ENCODE peak calls at places on chromosomes 2 and 18, in six cellular contexts. M is cardiac fibroblast, W is fibroblast of pulmonary artery, S is upper lobe of right lung, I is foreskin fibroblast, D is DND-41. G is an unnamed sample.

GRCh38 chr2:35462226-35462983 is 893.2 kb upstream of the CRIM1 start:
- DNase-seq in M (peak; percentile 4), D (no peak), W (peak; percentile 21), I (no peak), S (no peak), G (peak; percentile 67)

GRCh38 chr2:98514879-98515570 is 70.4 kb downstream of the INPP4A start:
- DNase-seq in S (no peak), M (peak; percentile 61), D (peak; percentile 35), W (peak; percentile 57), I (no peak), G (peak; percentile 60)

GRCh38 chr2:79985145-79985544 is 319.4 kb downstream of the LRRTM1 start:
- DNase-seq in W (no peak), M (no peak), I (no peak), S (no peak), D (no peak), G (no peak)

GRCh38 chr2:207231106-207231860 is 65.5 kb upstream of the KLF7 start:
- DNase-seq in D (no peak), M (peak; percentile 33), I (no peak), S (no peak), W (no peak), G (no peak)

GRCh38 chr2:173414823-173415322 is 60.2 kb downstream of the CDCA7 start:
- DNase-seq in W (peak; percentile 79), S (no peak), M (peak; percentile 75), I (peak; percentile 62), D (no peak), G (peak; percentile 82)

GRCh38 chr2:148455791-148456190 is 188.8 kb upstream of the EPC2 start:
- DNase-seq in W (no peak), I (no peak), S (no peak), D (no peak), M (no peak), G (no peak)

GRCh38 chr2:28318462-28319117 is 74.1 kb upstream of the FOSL2 start:
- DNase-seq in D (no peak), W (no peak), I (no peak), M (no peak), S (no peak), G (no peak)

GRCh38 chr2:218516614-218517013 is 51.5 kb downstream of the USP37 start:
- DNase-seq in D (no peak), I (no peak), S (no peak), M (peak; percentile 9), W (peak; percentile 24), G (no peak)

GRCh38 chr2:103396152-103396551 is 634.3 kb downstream of the TMEM182 start:
- DNase-seq in I (no peak), M (no peak), W (no peak), D (no peak), S (no peak), G (no peak)

GRCh38 chr2:109473006-109473380 is 140.8 kb downstream of the SEPTIN10 start:
- DNase-seq in I (no peak), S (no peak), W (no peak), D (no peak), M (no peak), G (no peak)

GRCh38 chr2:148999451-148999891 is 39.0 kb upstream of the LYPD6B start:
- DNase-seq in D (no peak), S (no peak), M (no peak), W (no peak), I (no peak), G (no peak)

GRCh38 chr2:218585541-218585940 is 16.9 kb downstream of the CNOT9 start:
- DNase-seq in D (no peak), W (no peak), I (no peak), M (no peak), S (no peak), G (no peak)

GRCh38 chr18:31058897-31059296 is 16.4 kb upstream of the DSC3 start:
- DNase-seq in S (no peak), W (no peak), D (no peak), I (no peak), M (no peak), G (no peak)

DNA sequence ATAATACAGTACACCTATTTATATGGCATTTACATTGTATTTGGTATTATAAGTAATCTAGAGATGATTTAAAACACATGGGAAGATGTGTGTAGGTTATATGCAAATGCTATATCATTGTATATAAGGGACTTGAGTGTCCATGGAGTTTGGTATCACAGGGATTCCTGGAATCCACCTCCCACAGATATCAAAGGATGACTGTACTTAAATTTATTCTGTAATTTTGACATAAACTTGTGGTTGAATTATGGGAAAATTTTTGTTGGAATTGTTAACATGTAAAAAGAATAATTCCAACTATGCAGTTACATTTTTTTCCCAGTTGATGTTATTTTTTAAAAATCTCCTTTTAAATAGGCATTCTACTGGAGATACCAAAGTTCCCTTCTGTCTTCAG is 24.0 kb downstream of the GLS start:
- DNase-seq in S (no peak), W (peak; percentile 49), I (no peak), D (no peak), M (peak; percentile 27), G (no peak)
- TF ChIP-seq CTCF in S (no peak), W (no peak), I (no peak), D (no peak), M (no peak), G (no peak)

DNA sequence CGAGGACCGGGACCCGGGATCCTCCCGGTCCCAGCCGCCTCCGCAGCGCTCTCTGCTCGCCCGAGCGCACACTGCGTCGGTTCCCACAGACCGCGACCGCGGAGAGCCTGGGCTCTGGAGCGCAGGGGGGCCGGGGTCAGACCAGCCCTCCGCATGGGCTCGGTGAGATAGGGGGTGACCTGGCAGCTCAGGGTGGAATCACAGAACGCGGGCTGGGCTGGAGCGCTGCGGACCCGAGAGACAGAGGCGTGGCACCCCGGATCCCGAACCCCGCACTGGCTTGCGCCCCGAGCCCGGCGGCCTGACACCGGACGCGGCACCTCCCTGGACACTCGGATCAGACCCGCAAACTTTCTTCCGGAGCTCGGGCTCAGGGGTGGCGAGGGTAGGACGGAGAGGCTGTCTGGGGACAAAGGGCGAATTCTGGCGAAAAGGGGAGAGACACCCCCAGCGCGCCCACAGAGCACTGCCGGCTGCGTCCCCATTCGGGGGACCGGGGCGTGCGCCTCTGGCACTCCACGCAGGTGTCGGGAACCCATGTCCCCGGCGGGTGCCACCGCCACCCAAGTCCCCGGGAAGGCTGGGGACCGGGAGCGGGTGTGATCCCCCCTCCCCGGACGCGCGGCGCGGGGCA is 582 bp downstream of the DIPK1C start:
- DNase-seq in M (no peak), S (no peak), D (no peak), I (no peak), W (no peak), G (no peak)
- H3K4me3 ChIP-seq in M (peak overlapping the region; percentile 3), S (peak overlapping the region; percentile 19), D (no peak overlapping the region), I (no peak overlapping the region), W (no peak overlapping the region), G (no peak overlapping the region)

GRCh38 chr18:48896875-48897511 is 53.8 kb downstream of the SMAD7 start:
- DNase-seq in D (no peak), I (no peak), M (no peak), S (peak; percentile 88), W (no peak), G (no peak)
- TF ChIP-seq CTCF in D (no peak), I (no peak), M (no peak), S (no peak), W (no peak), G (peak; percentile 24)

GRCh38 chr2:65368464-65368863 is 63.9 kb downstream of the SPRED2 start:
- DNase-seq in W (no peak), M (no peak), D (no peak), I (no peak), S (no peak), G (no peak)

GRCh38 chr2:65364054-65364651 is 68.2 kb downstream of the SPRED2 start:
- DNase-seq in S (no peak), W (no peak), M (no peak), D (no peak), I (no peak), G (no peak)

GRCh38 chr2:65367517-65367916 is 64.9 kb downstream of the SPRED2 start:
- DNase-seq in W (peak; percentile 95), D (no peak), I (peak; percentile 99), S (no peak), M (peak; percentile 89), G (peak; percentile 96)

GRCh38 chr2:65364986-65365733 is 67.2 kb downstream of the SPRED2 start:
- DNase-seq in W (no peak), D (no peak), M (no peak), I (no peak), S (no peak), G (no peak)

GRCh38 chr2:65366595-65367125 is 65.7 kb downstream of the SPRED2 start:
- DNase-seq in D (no peak), S (no peak), M (peak; percentile 90), I (peak; percentile 96), W (peak; percentile 96), G (peak; percentile 95)
- H3K4me3 ChIP-seq in D (no peak overlapping the region), S (no peak overlapping the region), M (no peak overlapping the region), I (peak overlapping the region; percentile 34), W (peak overlapping the region; percentile 30), G (peak overlapping the region; percentile 47)

GRCh38 chr2:55225481-55226020 is 6.5 kb downstream of the CLHC1 start:
- DNase-seq in D (no peak), S (no peak), I (no peak), W (no peak), M (no peak), G (no peak)
- TF ChIP-seq CTCF in D (no peak), S (no peak), I (no peak), W (no peak), M (no peak), G (no peak)

DNA sequence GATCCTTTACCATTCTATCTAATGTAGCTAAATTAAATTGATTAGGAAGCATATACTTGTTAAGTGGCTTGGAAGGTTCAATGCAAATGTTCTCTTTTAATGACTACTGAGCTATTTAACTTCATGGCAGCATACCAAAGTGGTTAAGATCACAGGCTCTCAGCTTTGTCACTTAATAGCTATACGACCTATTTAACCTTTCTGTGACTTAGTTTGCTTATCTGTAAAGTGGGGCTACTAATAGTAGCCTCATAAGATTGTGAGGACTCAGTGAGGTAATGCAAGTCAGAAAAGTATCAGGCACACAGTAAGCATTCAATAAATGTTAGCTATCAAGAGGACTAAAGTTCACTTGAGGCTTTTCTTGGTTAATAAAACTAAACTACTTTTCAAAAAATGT is 4.3 kb downstream of the CKAP2L start:
- DNase-seq in W (no peak), I (no peak), S (no peak), D (no peak), M (no peak), G (no peak)
- H3K4me3 ChIP-seq in W (no peak overlapping the region), I (no peak overlapping the region), S (no peak overlapping the region), D (no peak overlapping the region), M (no peak overlapping the region), G (no peak overlapping the region)

DNA sequence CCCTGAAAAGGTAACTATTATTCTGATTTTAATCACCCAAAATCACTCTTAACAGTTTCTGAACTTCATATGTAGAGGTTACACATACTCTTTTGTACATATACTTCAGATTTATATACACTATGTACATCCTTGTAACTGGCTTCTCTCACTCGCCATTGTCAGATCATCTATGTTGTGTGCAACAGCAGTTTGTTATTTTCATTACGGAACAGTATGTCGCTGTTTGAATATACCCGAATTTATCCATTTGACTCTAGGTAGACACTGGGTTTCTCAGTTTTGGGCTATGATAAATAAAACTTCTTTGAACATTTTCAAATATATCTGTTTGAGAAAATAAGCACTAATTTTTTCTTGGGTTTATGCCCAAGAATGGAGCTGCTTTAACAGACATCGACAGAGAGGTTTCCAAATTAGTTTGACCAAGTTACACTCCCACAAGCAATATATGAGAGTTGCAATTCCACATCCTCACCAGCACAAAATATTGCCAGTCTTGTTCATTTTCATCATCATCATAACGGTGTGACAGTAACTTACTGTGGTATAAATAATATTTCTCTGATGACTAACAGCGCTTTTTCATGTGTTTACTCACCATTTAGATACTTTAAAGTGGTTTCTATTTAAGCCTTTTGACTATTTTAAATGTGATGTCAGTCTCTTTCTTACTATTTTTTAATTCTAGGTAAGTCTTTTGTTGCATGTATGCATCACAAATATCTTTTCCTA is 80.9 kb downstream of the SMC6 start:
- DNase-seq in D (no peak), M (peak; percentile 30), S (no peak), I (peak; percentile 45), W (peak; percentile 48), G (peak; percentile 65)
- TF ChIP-seq CTCF in D (no peak), M (peak; percentile 22), S (no peak), I (no peak), W (no peak), G (no peak)

G was measured in astrocyte of the spinal cord.